ENCODE peak calls at places on chromosomes 7 and 10, in four cellular contexts. W is hepatocyte, S is OCI-LY7, V is lower lobe of right lung. T is an unnamed sample.

GRCh38 chr7:82050792-82051191 is 280.9 kb upstream of the HGF start:
- DNase-seq in W (peak; percentile 23), S (no peak), V (no peak), T (no peak)

GRCh38 chr7:69645683-69646082 is 47.4 kb downstream of the AUTS2 start:
- DNase-seq in W (no peak), S (no peak), V (no peak), T (no peak)

GRCh38 chr7:33186187-33186586 is 56.8 kb downstream of the BBS9 start:
- DNase-seq in W (no peak), S (no peak), V (no peak), T (no peak)

GRCh38 chr10:124377101-124377500 is 41.6 kb downstream of the OAT start:
- DNase-seq in W (no peak), S (no peak), V (no peak), T (no peak)

GRCh38 chr7:96090756-96091155 is 231.1 kb downstream of the SLC25A13 start:
- DNase-seq in W (no peak), S (no peak), V (no peak), T (no peak)

GRCh38 chr10:83617692-83618325 is 521.5 kb upstream of the GHITM start:
- DNase-seq in W (peak; percentile 20), S (no peak), V (no peak), T (no peak)

GRCh38 chr7:6705959-6706665 is 635 bp downstream of the ZNF12 start:
- DNase-seq in W (peak; percentile 66), S (peak; percentile 42), V (peak; percentile 54), T (peak; percentile 25)

GRCh38 chr10:35690534-35690933 is 48.4 kb upstream of the FZD8 start:
- DNase-seq in W (no peak), S (no peak), V (no peak), T (peak; percentile 17)

GRCh38 chr7:22140597-22140996 is 194.9 kb upstream of the CDCA7L start:
- DNase-seq in W (no peak), S (no peak), V (no peak), T (no peak)

GRCh38 chr7:11830582-11831382 is 1.2 kb downstream of the THSD7A start:
- DNase-seq in W (peak; percentile 19), S (no peak), V (no peak), T (no peak)

GRCh38 chr10:14008648-14009072 is 322.1 kb downstream of the FRMD4A start:
- DNase-seq in W (no peak), S (no peak), V (no peak), T (no peak)

GRCh38 chr10:3749597-3750351 is 35.2 kb downstream of the KLF6 start:
- DNase-seq in W (peak; percentile 61), S (no peak), V (no peak), T (no peak)

DNA sequence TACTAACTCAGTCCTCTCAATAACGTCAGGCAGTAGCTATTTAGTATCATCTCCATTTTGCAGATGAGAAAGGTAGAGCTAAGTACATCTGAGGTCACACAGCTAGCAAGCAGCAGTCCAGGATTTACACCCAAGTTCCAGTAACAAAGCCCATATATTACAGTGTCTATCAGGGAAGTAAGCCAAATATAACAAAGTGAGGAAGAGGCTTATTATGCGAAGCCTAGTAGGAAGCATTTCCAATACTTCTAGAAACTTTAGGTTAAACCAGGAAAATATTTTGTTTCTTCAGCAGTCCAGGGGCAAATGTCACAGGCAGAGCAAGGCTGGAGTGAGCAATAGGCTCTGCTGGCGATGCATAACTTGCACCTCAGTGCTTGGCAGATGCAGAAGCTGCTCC is 53.9 kb downstream of the NOC3L start:
- DNase-seq in W (no peak), S (no peak), V (no peak), T (no peak)
- H3K36me3 ChIP-seq in W (no peaks in the 10 kb centered on the region), S (no peaks in the 10 kb centered on the region), V (no peaks in the 10 kb centered on the region), T (peaks cover 38% of the 10 kb centered on the region)

DNA sequence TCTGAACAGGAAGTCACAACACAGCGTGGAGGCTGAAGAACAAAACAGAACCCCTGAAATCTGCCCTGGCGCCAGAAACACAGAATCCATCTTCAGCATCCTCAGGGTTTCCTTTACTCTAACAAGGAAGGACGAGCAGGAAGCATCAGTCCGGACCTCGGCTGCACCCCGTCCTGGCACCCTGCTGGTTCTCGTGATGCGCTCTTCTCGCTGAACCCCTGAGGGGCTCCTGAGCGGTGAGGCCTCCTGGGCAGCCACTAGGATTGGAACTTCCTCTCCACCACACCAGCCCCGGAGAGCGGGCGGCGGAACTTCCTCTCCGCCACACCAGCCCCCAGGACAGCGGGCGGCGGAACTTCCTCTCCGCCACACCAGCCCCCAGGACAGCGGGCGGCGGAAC is 461.9 kb downstream of the PTPRN2 start:
- DNase-seq in W (no peak), S (no peak), V (no peak), T (no peak)
- H3K36me3 ChIP-seq in W (no peaks in the 10 kb centered on the region), S (no peaks in the 10 kb centered on the region), V (no peaks in the 10 kb centered on the region), T (no peaks in the 10 kb centered on the region)

GRCh38 chr7:23306936-23307521 is 7.9 kb downstream of the MALSU1 start:
- DNase-seq in W (no peak), S (no peak), V (no peak), T (no peak)

DNA sequence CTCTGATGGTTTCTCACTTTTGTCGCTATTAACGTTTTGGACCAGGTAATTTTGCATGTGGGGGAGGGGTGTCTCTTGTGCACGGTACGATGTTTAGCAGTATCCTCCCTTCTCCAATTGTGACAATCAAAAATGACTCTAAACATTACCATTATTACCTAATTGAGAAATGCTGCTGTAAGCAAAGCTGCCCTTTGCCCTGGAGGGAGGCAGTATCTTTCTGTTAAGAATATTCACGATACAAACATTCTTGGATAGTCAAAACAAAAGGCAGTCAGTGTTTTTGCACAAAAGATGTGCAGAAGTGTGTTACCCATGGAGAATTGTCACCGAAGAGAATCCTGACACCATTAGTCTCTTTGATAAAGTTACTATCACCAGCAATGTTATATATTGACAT is 9.6 kb downstream of the MALSU1 start:
- DNase-seq in W (no peak), S (no peak), V (no peak), T (no peak)
- H3K36me3 ChIP-seq in W (peaks cover 3% of the 10 kb centered on the region), S (peaks cover 98% of the 10 kb centered on the region), V (peaks cover 43% of the 10 kb centered on the region), T (no peaks in the 10 kb centered on the region)

DNA sequence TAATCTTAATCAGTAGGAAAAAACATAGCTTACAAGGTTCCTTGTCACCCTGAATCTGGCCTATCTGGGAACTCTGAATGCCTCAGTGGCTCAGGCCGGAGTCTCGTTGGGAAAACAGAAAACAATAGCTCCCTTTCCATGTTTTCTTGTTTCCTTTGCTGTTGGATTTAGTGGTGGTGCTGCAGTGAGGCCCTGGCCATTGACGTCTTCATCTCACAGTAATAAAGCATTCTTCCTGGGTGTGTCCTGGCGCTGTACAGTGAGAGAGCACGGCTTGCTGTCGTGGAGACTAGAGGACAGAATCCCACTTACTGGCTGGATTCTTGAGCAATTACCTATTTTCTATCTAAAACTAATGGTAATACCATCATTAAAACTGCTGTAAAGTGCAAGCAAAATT is 1.3 kb upstream of the SPOCK2 start:
- DNase-seq in W (peak; percentile 52), S (no peak), V (no peak), T (no peak)
- H3K36me3 ChIP-seq in W (no peaks in the 10 kb centered on the region), S (no peaks in the 10 kb centered on the region), V (peaks cover 4% of the 10 kb centered on the region), T (no peaks in the 10 kb centered on the region)